ENCODE peak calls at places on chromosomes 4 and X, in seven cellular contexts. L is mammary epithelial cell, H is H7, I is retina, P is iPS-NIHi11, G is adrenal gland, N is upper lobe of left lung. E is an unnamed sample.

GRCh38 chr4:2059034-2059725 is at the start of gene NAT8L:
- DNase-seq in L (no peak), H (peak), I (peak), P (peak), G (peak), N (peak), E (no peak)

GRCh38 chr4:7160439-7160838 is 31.9 kb upstream of the SORCS2 start:
- DNase-seq in L (no peak), H (peak), I (no peak), P (no peak), G (no peak), N (no peak), E (no peak)

GRCh38 chr4:38241541-38241940 is 281.3 kb downstream of the PTTG2 start:
- DNase-seq in L (peak), H (no peak), I (no peak), P (no peak), G (no peak), N (no peak), E (no peak)

GRCh38 chrX:3192835-3193234 is 151.6 kb downstream of the ARSF start:
- DNase-seq in L (no peak), H (no peak), I (no peak), P (no peak), G (no peak), N (no peak), E (no peak)

GRCh38 chr4:147247577-147247976 is 233.3 kb upstream of the EDNRA start:
- DNase-seq in L (no peak), H (no peak), I (no peak), P (no peak), G (no peak), N (no peak), E (no peak)

GRCh38 chr4:129998436-129999150 is 902.6 kb downstream of the C4orf33 start:
- DNase-seq in L (no peak), H (no peak), I (no peak), P (no peak), G (no peak), N (no peak), E (no peak)

GRCh38 chrX:128897611-128898010 is 625.7 kb downstream of the SMARCA1 start:
- DNase-seq in L (no peak), H (no peak), I (no peak), P (no peak), G (no peak), N (no peak), E (peak)

GRCh38 chr4:115906428-115906827 is 793.0 kb upstream of the NDST4 start:
- DNase-seq in L (no peak), H (no peak), I (no peak), P (no peak), G (no peak), N (no peak), E (no peak)

GRCh38 chr4:103008875-103009729 is 10.4 kb downstream of the SLC9B1 start:
- DNase-seq in L (peak), H (peak), I (peak), P (peak), G (peak), N (peak), E (no peak)

GRCh38 chrX:119502727-119503483 is 34.7 kb downstream of the SLC25A5 start:
- DNase-seq in L (peak), H (no peak), I (no peak), P (no peak), G (peak), N (no peak), E (no peak)

GRCh38 chr4:26136615-26137014 is 184.2 kb upstream of the RBPJ start:
- DNase-seq in L (no peak), H (no peak), I (no peak), P (no peak), G (no peak), N (no peak), E (no peak)

GRCh38 chrX:48933757-48934156 is 14.9 kb upstream of the PIM2 start:
- DNase-seq in L (no peak), H (no peak), I (no peak), P (no peak), G (no peak), N (no peak), E (no peak)

GRCh38 chr4:4334798-4335520 is 44.9 kb downstream of the ZBTB49 start:
- DNase-seq in L (peak), H (peak), I (peak), P (peak), G (peak), N (no peak), E (no peak)

GRCh38 chr4:101651778-101652177 is 138.8 kb upstream of the BANK1 start:
- DNase-seq in L (no peak), H (no peak), I (peak), P (no peak), G (no peak), N (no peak), E (no peak)

GRCh38 chr4:13523105-13523477 is 21.2 kb downstream of the NKX3-2 start:
- DNase-seq in L (no peak), H (no peak), I (peak), P (no peak), G (no peak), N (no peak), E (no peak)

GRCh38 chr4:151744614-151745013 is 16.2 kb downstream of the GATB start:
- DNase-seq in L (peak), H (peak), I (no peak), P (peak), G (no peak), N (no peak), E (peak)

GRCh38 chr4:109166586-109166985 is 135.9 kb downstream of the COL25A1 start:
- DNase-seq in L (no peak), H (no peak), I (no peak), P (no peak), G (no peak), N (no peak), E (no peak)

GRCh38 chr4:7397206-7398103 is 37.3 kb downstream of the PSAPL1 start:
- DNase-seq in L (peak), H (no peak), I (peak), P (no peak), G (no peak), N (no peak), E (no peak)